ENCODE peak calls at places on chromosome 13, in eight cellular contexts. K is body of pancreas, Y is endothelial cell, U is choroid plexus epithelial cell, I is brain microvascular endothelial cell, L is LNCaP clone FGC, E is A549, G is H9. X is an unnamed sample.

GRCh38 chr13:66795636-66796035 is 434.5 kb downstream of the PCDH9 start:
- DNase-seq in K (no peak), Y (no peak), U (no peak), I (no peak), L (peak; percentile 38), E (no peak), G (no peak), X (no peak)

GRCh38 chr13:40486518-40487163 is 179.8 kb downstream of the FOXO1 start:
- DNase-seq in K (no peak), Y (no peak), U (no peak), I (no peak), L (no peak), E (no peak), G (no peak), X (no peak)

GRCh38 chr13:108932206-108932605 is 302.8 kb downstream of the MYO16 start:
- DNase-seq in K (no peak), Y (no peak), U (no peak), I (no peak), L (no peak), E (no peak), G (no peak), X (no peak)

GRCh38 chr13:112697756-112698655 is 8.2 kb downstream of the ATP11A start:
- DNase-seq in K (no peak), Y (no peak), U (peak; percentile 29), I (no peak), L (no peak), E (no peak), G (peak; percentile 24), X (no peak)

GRCh38 chr13:105948143-105948542 is 587.3 kb downstream of the EFNB2 start:
- DNase-seq in K (no peak), Y (no peak), U (no peak), I (no peak), L (no peak), E (no peak), G (peak; percentile 36), X (no peak)

GRCh38 chr13:39322836-39323585 is 280.0 kb downstream of the LHFPL6 start:
- DNase-seq in K (no peak), Y (no peak), U (no peak), I (no peak), L (no peak), E (no peak), G (no peak), X (no peak)

GRCh38 chr13:70835349-70835748 is 727.1 kb upstream of the KLHL1 start:
- DNase-seq in K (no peak), Y (no peak), U (no peak), I (no peak), L (no peak), E (no peak), G (no peak), X (no peak)

GRCh38 chr13:80962173-80962572 is 621.2 kb upstream of the SPRY2 start:
- DNase-seq in K (no peak), Y (no peak), U (no peak), I (no peak), L (no peak), E (no peak), G (no peak), X (no peak)

GRCh38 chr13:27338816-27339215 is 68.2 kb downstream of the RASL11A start:
- DNase-seq in K (no peak), Y (peak; percentile 38), U (no peak), I (no peak), L (no peak), E (peak; percentile 42), G (peak; percentile 77), X (peak; percentile 54)

GRCh38 chr13:33150662-33151061 is 134.4 kb downstream of the KL start:
- DNase-seq in K (no peak), Y (no peak), U (no peak), I (no peak), L (no peak), E (no peak), G (no peak), X (no peak)

GRCh38 chr13:113539822-113540221 is 44.7 kb upstream of the TFDP1 start:
- DNase-seq in K (no peak), Y (no peak), U (no peak), I (no peak), L (no peak), E (no peak), G (peak; percentile 10), X (peak; percentile 12)

GRCh38 chr13:29569253-29570057 is 26.0 kb downstream of the SLC7A1 start:
- DNase-seq in K (peak; percentile 87), Y (no peak), U (peak; percentile 58), I (no peak), L (no peak), E (no peak), G (no peak), X (no peak)

GRCh38 chr13:102838982-102839381 is 6.8 kb upstream of the ERCC5 start:
- DNase-seq in K (no peak), Y (no peak), U (no peak), I (no peak), L (no peak), E (no peak), G (no peak), X (no peak)

GRCh38 chr13:43156916-43157315 is 133.5 kb downstream of the DNAJC15 start:
- DNase-seq in K (no peak), Y (no peak), U (no peak), I (no peak), L (no peak), E (no peak), G (no peak), X (no peak)
- TF ChIP-seq CTCF in K (no peak), Y (no peak), U (no peak), I (no peak), L (no peak), E (no peak), G (no peak), X (no peak)

DNA sequence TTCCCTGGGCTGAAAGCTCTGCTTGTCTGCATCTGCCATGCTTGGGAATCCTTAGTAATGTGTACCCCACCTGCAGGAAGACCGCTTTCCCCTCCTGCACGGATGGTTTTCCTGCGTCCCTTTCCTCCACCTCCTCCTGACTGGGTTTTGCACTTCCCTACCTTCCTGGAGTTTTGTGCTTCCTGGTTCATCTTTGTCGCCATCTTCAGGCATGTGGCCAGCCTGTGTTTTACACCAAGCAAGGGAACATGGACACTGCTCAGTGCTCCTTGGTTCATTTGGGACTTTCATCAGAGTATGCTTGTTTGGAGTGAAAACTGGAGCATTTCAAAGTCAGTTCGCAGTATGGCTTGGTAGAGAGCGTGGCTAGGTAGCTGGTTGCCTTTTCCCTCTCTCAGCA is 30.7 kb downstream of the ERICH6B start:
- DNase-seq in K (no peak), Y (peak; percentile 4), U (peak; percentile 18), I (no peak), L (no peak), E (peak; percentile 26), G (peak; percentile 43), X (peak; percentile 50)
- TF ChIP-seq CTCF in K (no peak), Y (no peak), U (peak; percentile 51), I (peak; percentile 59), L (peak; percentile 30), E (no peak), G (peak; percentile 51), X (peak; percentile 32)

DNA sequence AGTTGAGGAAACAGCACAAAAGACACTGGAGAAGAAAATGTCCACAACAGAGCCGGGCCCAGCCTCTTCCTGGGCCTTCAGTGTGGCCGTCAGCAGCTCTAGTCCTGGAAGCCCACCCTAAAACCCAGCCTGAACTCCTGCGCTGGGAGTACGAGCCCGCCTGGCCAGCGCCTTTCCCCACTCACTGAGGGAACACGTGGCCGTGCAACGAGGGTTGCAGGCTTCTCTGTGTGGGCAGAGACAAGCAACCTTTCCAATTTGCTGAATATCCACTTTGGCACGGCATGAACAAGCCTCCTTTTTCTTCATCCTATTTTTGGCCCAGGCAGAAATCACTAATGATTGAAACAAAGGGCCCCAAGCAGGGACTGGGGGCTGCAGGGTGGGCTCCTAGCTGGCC is 89.2 kb downstream of the CRYL1 start:
- DNase-seq in K (no peak), Y (no peak), U (no peak), I (no peak), L (no peak), E (no peak), G (no peak), X (no peak)
- TF ChIP-seq CTCF in K (no peak), Y (no peak), U (no peak), I (no peak), L (no peak), E (no peak), G (no peak), X (no peak)

GRCh38 chr13:74778087-74778486 is 643.9 kb upstream of the KLF12 start:
- DNase-seq in K (no peak), Y (no peak), U (no peak), I (no peak), L (no peak), E (no peak), G (no peak), X (no peak)
- TF ChIP-seq CTCF in K (no peak), Y (no peak), U (no peak), I (no peak), L (no peak), E (no peak), G (no peak), X (no peak)

GRCh38 chr13:104571890-104572229 is 1505.6 kb upstream of the SLC10A2 start:
- DNase-seq in K (no peak), Y (no peak), U (no peak), I (no peak), L (no peak), E (no peak), G (no peak), X (no peak)

GRCh38 chr13:104565888-104566287 is 1499.7 kb upstream of the SLC10A2 start:
- DNase-seq in K (no peak), Y (no peak), U (no peak), I (no peak), L (peak; percentile 88), E (no peak), G (no peak), X (no peak)

GRCh38 chr13:104577029-104577820 is 1511.0 kb upstream of the SLC10A2 start:
- DNase-seq in K (no peak), Y (no peak), U (no peak), I (peak; percentile 54), L (no peak), E (no peak), G (no peak), X (no peak)

GRCh38 chr13:104567114-104567513 is 1500.9 kb upstream of the SLC10A2 start:
- DNase-seq in K (no peak), Y (no peak), U (no peak), I (no peak), L (no peak), E (no peak), G (no peak), X (no peak)

DNA sequence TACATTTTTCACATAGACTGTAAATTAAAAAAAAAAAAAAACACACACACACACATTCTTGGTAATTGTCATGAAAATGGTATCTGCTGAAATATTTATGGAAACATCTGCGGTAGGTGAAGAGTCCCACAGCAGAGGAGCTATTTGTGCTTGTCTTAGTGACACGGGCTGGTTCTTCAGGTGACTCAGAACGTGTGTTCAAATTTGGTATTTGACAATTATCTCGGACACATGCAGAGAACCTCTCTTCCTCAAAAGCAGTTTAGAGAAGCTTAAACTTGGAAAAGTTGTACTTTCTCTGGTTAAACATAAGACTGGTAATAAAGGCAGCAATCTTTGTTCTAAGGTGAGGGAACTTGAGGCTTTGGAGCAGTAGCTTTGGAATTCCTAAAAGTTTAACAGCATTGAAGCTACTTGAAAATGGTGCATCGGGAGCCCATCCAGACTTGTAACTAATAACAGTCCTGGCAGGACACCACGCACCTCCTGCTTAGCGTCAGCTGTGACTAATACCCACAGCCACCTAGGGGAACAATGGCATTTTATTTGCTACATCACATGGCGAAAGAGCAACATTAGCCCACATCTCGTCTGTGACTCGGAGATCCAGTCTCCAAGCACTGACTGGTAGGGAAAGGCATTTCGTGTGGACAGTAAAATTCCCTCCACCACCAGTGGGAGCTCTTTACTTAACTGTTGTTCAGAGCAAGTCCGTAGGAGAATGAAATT is 1505.1 kb upstream of the SLC10A2 start:
- DNase-seq in K (peak; percentile 83), Y (peak; percentile 75), U (peak; percentile 91), I (peak; percentile 99), L (peak; percentile 70), E (peak; percentile 42), G (peak; percentile 75), X (peak; percentile 71)
- TF ChIP-seq CTCF in K (peak; percentile 83), Y (peak; percentile 41), U (peak; percentile 91), I (peak; percentile 86), L (peak; percentile 77), E (peak; percentile 43), G (peak; percentile 71), X (peak; percentile 68)

X was measured in Caco-2.